ENCODE peak calls at places on chromosomes 5 and 9, in five cellular contexts. One of them, this sample, is unnamed.
A peak's percentile ranks its signal among the peaks of the same experiment; 100 is the strongest.

GRCh38 chr5:66779535-66779934 is 183.3 kb downstream of the MAST4 start:
- DNase-seq in mammary epithelial cell: no peak
- DNase-seq in right lobe of liver: no peak
- DNase-seq in neural progenitor cell: no peak
- DNase-seq in PC-3: no peak
- DNase-seq in this sample: no peak

GRCh38 chr9:4826417-4827166 is 33.8 kb downstream of the RCL1 start:
- DNase-seq in mammary epithelial cell: no peak
- DNase-seq in right lobe of liver: no peak
- DNase-seq in neural progenitor cell: no peak
- DNase-seq in PC-3: no peak
- DNase-seq in this sample: no peak

GRCh38 chr5:52043543-52043942 is 660.3 kb downstream of the ISL1 start:
- DNase-seq in mammary epithelial cell: no peak
- DNase-seq in right lobe of liver: no peak
- DNase-seq in neural progenitor cell: no peak
- DNase-seq in PC-3: no peak
- DNase-seq in this sample: no peak

GRCh38 chr9:96009690-96010477 is 134.4 kb downstream of the ERCC6L2 start:
- DNase-seq in mammary epithelial cell: peak; percentile 14
- DNase-seq in right lobe of liver: peak; percentile 62
- DNase-seq in neural progenitor cell: no peak
- DNase-seq in PC-3: peak; percentile 18
- DNase-seq in this sample: no peak

GRCh38 chr5:149425729-149426128 is 46.6 kb upstream of the IL17B start:
- DNase-seq in mammary epithelial cell: no peak
- DNase-seq in right lobe of liver: no peak
- DNase-seq in neural progenitor cell: no peak
- DNase-seq in PC-3: no peak
- DNase-seq in this sample: no peak

GRCh38 chr5:96963267-96963666 is 27.4 kb downstream of the LNPEP start:
- DNase-seq in mammary epithelial cell: no peak
- DNase-seq in right lobe of liver: no peak
- DNase-seq in neural progenitor cell: no peak
- DNase-seq in PC-3: peak; percentile 12
- DNase-seq in this sample: peak; percentile 60

GRCh38 chr9:69173497-69173890 is 583 bp upstream of the TJP2 start:
- DNase-seq in mammary epithelial cell: no peak
- DNase-seq in right lobe of liver: no peak
- DNase-seq in neural progenitor cell: no peak
- DNase-seq in PC-3: no peak
- DNase-seq in this sample: no peak

GRCh38 chr5:54646285-54647101 is 128.9 kb downstream of the SNX18 start:
- DNase-seq in mammary epithelial cell: peak; percentile 59
- DNase-seq in right lobe of liver: peak; percentile 47
- DNase-seq in neural progenitor cell: peak; percentile 64
- DNase-seq in PC-3: peak; percentile 44
- DNase-seq in this sample: no peak

GRCh38 chr5:123115020-123115419 is 26.0 kb downstream of the PRDM6 start:
- DNase-seq in mammary epithelial cell: no peak
- DNase-seq in right lobe of liver: no peak
- DNase-seq in neural progenitor cell: no peak
- DNase-seq in PC-3: no peak
- DNase-seq in this sample: no peak

GRCh38 chr5:85132269-85132668 is 747.6 kb upstream of the EDIL3 start:
- DNase-seq in mammary epithelial cell: peak; percentile 4
- DNase-seq in right lobe of liver: no peak
- DNase-seq in neural progenitor cell: no peak
- DNase-seq in PC-3: peak; percentile 43
- DNase-seq in this sample: no peak

GRCh38 chr9:79403495-79403894 is 168.3 kb upstream of the TLE4 start:
- DNase-seq in mammary epithelial cell: no peak
- DNase-seq in right lobe of liver: no peak
- DNase-seq in neural progenitor cell: no peak
- DNase-seq in PC-3: no peak
- DNase-seq in this sample: no peak

GRCh38 chr9:117412841-117413240 is 2.0 kb downstream of the ASTN2 start:
- DNase-seq in mammary epithelial cell: no peak
- DNase-seq in right lobe of liver: no peak
- DNase-seq in neural progenitor cell: peak; percentile 44
- DNase-seq in PC-3: no peak
- DNase-seq in this sample: peak; percentile 22

GRCh38 chr9:131262327-131263032 is 13.8 kb downstream of the FAM78A start:
- DNase-seq in mammary epithelial cell: no peak
- DNase-seq in right lobe of liver: no peak
- DNase-seq in neural progenitor cell: no peak
- DNase-seq in PC-3: no peak
- DNase-seq in this sample: no peak

GRCh38 chr9:131266301-131267229 is 9.7 kb downstream of the FAM78A start:
- DNase-seq in mammary epithelial cell: no peak
- DNase-seq in right lobe of liver: no peak
- DNase-seq in neural progenitor cell: no peak
- DNase-seq in PC-3: peak; percentile 3
- DNase-seq in this sample: no peak

GRCh38 chr9:131264231-131264630 is 12.1 kb downstream of the FAM78A start:
- DNase-seq in mammary epithelial cell: no peak
- DNase-seq in right lobe of liver: no peak
- DNase-seq in neural progenitor cell: no peak
- DNase-seq in PC-3: no peak
- DNase-seq in this sample: peak; percentile 36

GRCh38 chr9:131260751-131261452 is 15.4 kb downstream of the FAM78A start:
- DNase-seq in mammary epithelial cell: no peak
- DNase-seq in right lobe of liver: no peak
- DNase-seq in neural progenitor cell: no peak
- DNase-seq in PC-3: no peak
- DNase-seq in this sample: no peak

GRCh38 chr9:131263701-131264100 is 12.6 kb downstream of the FAM78A start:
- DNase-seq in mammary epithelial cell: no peak
- DNase-seq in right lobe of liver: no peak
- DNase-seq in neural progenitor cell: no peak
- DNase-seq in PC-3: no peak
- DNase-seq in this sample: no peak
- H3K4me1 ChIP-seq in mammary epithelial cell: no peaks in the 10 kb centered on the region
- H3K4me1 ChIP-seq in right lobe of liver: no peaks in the 10 kb centered on the region
- H3K4me1 ChIP-seq in neural progenitor cell: peaks cover 14% of the 10 kb centered on the region
- H3K4me1 ChIP-seq in PC-3: no peaks in the 10 kb centered on the region
- H3K4me1 ChIP-seq in this sample: no peaks in the 10 kb centered on the region

GRCh38 chr5:32450952-32451351 is 6.4 kb upstream of the ZFR start:
- DNase-seq in mammary epithelial cell: no peak
- DNase-seq in right lobe of liver: no peak
- DNase-seq in neural progenitor cell: peak; percentile 33
- DNase-seq in PC-3: peak; percentile 15
- DNase-seq in this sample: no peak
- TF ChIP-seq CTCF in mammary epithelial cell: peak; percentile 39
- TF ChIP-seq CTCF in right lobe of liver: no peak
- TF ChIP-seq CTCF in neural progenitor cell: peak; percentile 46
- TF ChIP-seq CTCF in PC-3: peak; percentile 55
- TF ChIP-seq CTCF in this sample: peak; percentile 51

GRCh38 chr5:32812399-32812798 is 101.3 kb downstream of the NPR3 start:
- DNase-seq in mammary epithelial cell: no peak
- DNase-seq in right lobe of liver: no peak
- DNase-seq in neural progenitor cell: no peak
- DNase-seq in PC-3: peak; percentile 73
- DNase-seq in this sample: no peak

GRCh38 chr5:32814620-32815019 is 103.5 kb downstream of the NPR3 start:
- DNase-seq in mammary epithelial cell: peak; percentile 41
- DNase-seq in right lobe of liver: no peak
- DNase-seq in neural progenitor cell: no peak
- DNase-seq in PC-3: peak; percentile 84
- DNase-seq in this sample: no peak

GRCh38 chr5:32810812-32811211 is 99.7 kb downstream of the NPR3 start:
- DNase-seq in mammary epithelial cell: no peak
- DNase-seq in right lobe of liver: no peak
- DNase-seq in neural progenitor cell: no peak
- DNase-seq in PC-3: no peak
- DNase-seq in this sample: no peak

GRCh38 chr5:32814141-32814540 is 103.0 kb downstream of the NPR3 start:
- DNase-seq in mammary epithelial cell: no peak
- DNase-seq in right lobe of liver: no peak
- DNase-seq in neural progenitor cell: no peak
- DNase-seq in PC-3: no peak
- DNase-seq in this sample: no peak
- H3K4me3 ChIP-seq in mammary epithelial cell: no peak overlapping the region
- H3K4me3 ChIP-seq in right lobe of liver: no peak overlapping the region
- H3K4me3 ChIP-seq in neural progenitor cell: no peak overlapping the region
- H3K4me3 ChIP-seq in PC-3: no peak overlapping the region
- H3K4me3 ChIP-seq in this sample: no peak overlapping the region

GRCh38 chr5:88688242-88688959 is 194.6 kb downstream of the MEF2C start:
- DNase-seq in mammary epithelial cell: no peak
- DNase-seq in right lobe of liver: no peak
- DNase-seq in neural progenitor cell: no peak
- DNase-seq in PC-3: no peak
- DNase-seq in this sample: no peak
- H3K4me1 ChIP-seq in mammary epithelial cell: no peaks in the 10 kb centered on the region
- H3K4me1 ChIP-seq in right lobe of liver: no peaks in the 10 kb centered on the region
- H3K4me1 ChIP-seq in neural progenitor cell: peaks cover 15% of the 10 kb centered on the region
- H3K4me1 ChIP-seq in PC-3: peaks cover 16% of the 10 kb centered on the region
- H3K4me1 ChIP-seq in this sample: no peaks in the 10 kb centered on the region

GRCh38 chr5:174892742-174893141 is 168.4 kb downstream of the MSX2 start:
- DNase-seq in mammary epithelial cell: no peak
- DNase-seq in right lobe of liver: no peak
- DNase-seq in neural progenitor cell: no peak
- DNase-seq in PC-3: no peak
- DNase-seq in this sample: no peak

GRCh38 chr5:174901336-174901735 is 177.0 kb downstream of the MSX2 start:
- DNase-seq in mammary epithelial cell: no peak
- DNase-seq in right lobe of liver: no peak
- DNase-seq in neural progenitor cell: no peak
- DNase-seq in PC-3: no peak
- DNase-seq in this sample: no peak

GRCh38 chr5:174897281-174897950 is 173.0 kb downstream of the MSX2 start:
- DNase-seq in mammary epithelial cell: no peak
- DNase-seq in right lobe of liver: no peak
- DNase-seq in neural progenitor cell: no peak
- DNase-seq in PC-3: no peak
- DNase-seq in this sample: no peak

GRCh38 chr5:174900176-174900692 is 175.9 kb downstream of the MSX2 start:
- DNase-seq in mammary epithelial cell: peak; percentile 6
- DNase-seq in right lobe of liver: no peak
- DNase-seq in neural progenitor cell: no peak
- DNase-seq in PC-3: no peak
- DNase-seq in this sample: no peak

GRCh38 chr5:174895360-174895759 is 171.0 kb downstream of the MSX2 start:
- DNase-seq in mammary epithelial cell: no peak
- DNase-seq in right lobe of liver: no peak
- DNase-seq in neural progenitor cell: no peak
- DNase-seq in PC-3: peak; percentile 15
- DNase-seq in this sample: no peak
- TF ChIP-seq CTCF in mammary epithelial cell: no peak
- TF ChIP-seq CTCF in right lobe of liver: no peak
- TF ChIP-seq CTCF in neural progenitor cell: no peak
- TF ChIP-seq CTCF in PC-3: peak; percentile 42
- TF ChIP-seq CTCF in this sample: no peak

GRCh38 chr5:132254321-132254977 is 3.0 kb upstream of the PDLIM4 start:
- DNase-seq in mammary epithelial cell: no peak
- DNase-seq in right lobe of liver: no peak
- DNase-seq in neural progenitor cell: no peak
- DNase-seq in PC-3: no peak
- DNase-seq in this sample: no peak

GRCh38 chr5:132256086-132256782 is 1.3 kb upstream of the PDLIM4 start:
- DNase-seq in mammary epithelial cell: no peak
- DNase-seq in right lobe of liver: no peak
- DNase-seq in neural progenitor cell: no peak
- DNase-seq in PC-3: no peak
- DNase-seq in this sample: no peak

GRCh38 chr5:132258102-132259060 is 885 bp downstream of the PDLIM4 start:
- DNase-seq in mammary epithelial cell: peak; percentile 66
- DNase-seq in right lobe of liver: no peak
- DNase-seq in neural progenitor cell: no peak
- DNase-seq in PC-3: peak; percentile 14
- DNase-seq in this sample: peak; percentile 64

GRCh38 chr5:132257131-132258101 is at the start of gene PDLIM4:
- DNase-seq in mammary epithelial cell: peak; percentile 30
- DNase-seq in right lobe of liver: no peak
- DNase-seq in neural progenitor cell: peak; percentile 92
- DNase-seq in PC-3: no peak
- DNase-seq in this sample: peak; percentile 80

DNA sequence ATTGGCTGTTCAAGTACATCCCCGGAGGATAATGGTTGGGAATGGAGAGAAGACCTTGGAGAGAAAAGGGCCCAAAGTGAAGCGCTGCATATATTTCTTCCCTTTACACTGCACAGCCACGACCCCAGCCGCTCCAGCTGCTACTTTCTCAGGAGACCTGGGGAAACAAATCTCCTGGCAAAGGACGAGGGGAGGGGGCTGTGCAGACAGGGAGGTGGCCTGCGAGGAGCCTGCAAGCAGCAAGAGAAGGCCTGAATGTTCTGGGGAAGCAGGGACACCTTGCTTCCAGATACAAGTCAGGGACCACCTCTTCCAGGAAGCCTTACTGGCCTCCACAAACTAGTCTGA is 739 bp upstream of the PDLIM4 start:
- DNase-seq in mammary epithelial cell: no peak
- DNase-seq in right lobe of liver: no peak
- DNase-seq in neural progenitor cell: no peak
- DNase-seq in PC-3: no peak
- DNase-seq in this sample: no peak
- H3K4me3 ChIP-seq in mammary epithelial cell: no peak overlapping the region
- H3K4me3 ChIP-seq in right lobe of liver: no peak overlapping the region
- H3K4me3 ChIP-seq in neural progenitor cell: peak overlapping the region; percentile 78
- H3K4me3 ChIP-seq in PC-3: peak overlapping the region; percentile 60
- H3K4me3 ChIP-seq in this sample: peak overlapping the region; percentile 90

DNA sequence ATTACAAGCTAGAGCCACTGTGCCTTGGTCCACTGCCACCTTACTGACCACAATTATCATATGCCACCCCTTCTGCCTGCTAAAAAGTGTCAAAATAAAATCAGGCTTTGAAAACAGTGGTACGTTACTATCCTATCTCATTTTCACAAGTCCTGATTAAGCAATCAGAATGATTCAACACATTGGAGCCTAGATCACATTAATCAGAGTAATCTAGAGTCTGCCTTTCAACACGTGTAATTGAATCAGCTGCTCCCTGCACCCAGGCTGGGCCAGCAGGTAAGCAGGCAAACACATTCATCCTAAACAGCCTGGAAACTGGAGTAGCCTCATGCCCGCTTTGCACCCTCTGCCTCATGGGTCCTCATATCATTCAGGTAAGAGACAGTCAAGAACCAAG is 186.2 kb downstream of the DCP2 start:
- DNase-seq in mammary epithelial cell: peak; percentile 90
- DNase-seq in right lobe of liver: peak; percentile 39
- DNase-seq in neural progenitor cell: no peak
- DNase-seq in PC-3: peak; percentile 45
- DNase-seq in this sample: no peak
- H3K4me1 ChIP-seq in mammary epithelial cell: peaks cover 65% of the 10 kb centered on the region
- H3K4me1 ChIP-seq in right lobe of liver: no peaks in the 10 kb centered on the region
- H3K4me1 ChIP-seq in neural progenitor cell: peaks cover 10% of the 10 kb centered on the region
- H3K4me1 ChIP-seq in PC-3: peaks cover 28% of the 10 kb centered on the region
- H3K4me1 ChIP-seq in this sample: peaks cover 4% of the 10 kb centered on the region

This sample was measured in BE2C.